ENCODE peak calls at places on chromosomes 16 and 17, in four cellular contexts. T is suprapubic skin, P is K562, S is sigmoid colon. Z is an unnamed sample.

GRCh38 chr16:51845586-51845985 is 694.5 kb upstream of the SALL1 start:
- DNase-seq in T (no peak), P (no peak), S (no peak), Z (no peak)

GRCh38 chr16:30005341-30006094 is 5.3 kb downstream of the DOC2A start:
- DNase-seq in T (no peak), P (peak), S (no peak), Z (peak)

GRCh38 chr17:19012171-19013080 is 7.9 kb upstream of the FAM83G start:
- DNase-seq in T (no peak), P (no peak), S (no peak), Z (no peak)

GRCh38 chr17:73901661-73902415 is 257.6 kb upstream of the SDK2 start:
- DNase-seq in T (no peak), P (no peak), S (no peak), Z (peak)

GRCh38 chr17:7001562-7001961 is 5.7 kb downstream of the ALOX12 start:
- DNase-seq in T (no peak), P (peak), S (peak), Z (no peak)

GRCh38 chr16:11403534-11403795 is 58.2 kb downstream of the RMI2 start:
- DNase-seq in T (no peak), P (no peak), S (no peak), Z (no peak)

GRCh38 chr16:12006637-12007036 is 30.1 kb downstream of the SNX29 start:
- DNase-seq in T (no peak), P (no peak), S (no peak), Z (no peak)

GRCh38 chr17:32111141-32111771 is 31.0 kb upstream of the RHOT1 start:
- DNase-seq in T (no peak), P (peak), S (peak), Z (peak)

GRCh38 chr17:47621293-47622178 is 28.2 kb upstream of the KPNB1 start:
- DNase-seq in T (no peak), P (no peak), S (peak), Z (no peak)

GRCh38 chr17:49764559-49765180 is 739 bp upstream of the FAM117A start:
- DNase-seq in T (no peak), P (no peak), S (no peak), Z (no peak)

GRCh38 chr16:54346046-54346445 is 59.5 kb upstream of the IRX3 start:
- DNase-seq in T (no peak), P (no peak), S (no peak), Z (no peak)

GRCh38 chr17:7893226-7893880 is 4.8 kb downstream of the CHD3 start:
- DNase-seq in T (no peak), P (no peak), S (no peak), Z (no peak)

GRCh38 chr17:48620497-48621139 is 5.5 kb upstream of the HOXB8 start:
- DNase-seq in T (no peak), P (no peak), S (no peak), Z (no peak)

GRCh38 chr17:8163978-8164814 is 1.4 kb upstream of the VAMP2 start:
- DNase-seq in T (no peak), P (peak), S (peak), Z (peak)

GRCh38 chr16:14509675-14510132 is 120.4 kb downstream of the PARN start:
- DNase-seq in T (no peak), P (no peak), S (no peak), Z (no peak)

GRCh38 chr16:89670496-89671431 is 13.1 kb downstream of the SPATA33 start:
- DNase-seq in T (no peak), P (no peak), S (no peak), Z (no peak)

GRCh38 chr17:35774499-35774898 is 13.8 kb downstream of the C17orf50 start:
- DNase-seq in T (no peak), P (no peak), S (peak), Z (peak)

GRCh38 chr17:7048968-7049367 is 5.1 kb upstream of the SLC16A11 start:
- DNase-seq in T (no peak), P (no peak), S (no peak), Z (no peak)

GRCh38 chr17:204427-205175 is 23.2 kb upstream of the DOC2B start:
- DNase-seq in T (no peak), P (no peak), S (peak), Z (no peak)

GRCh38 chr17:74737299-74738050 is 419 bp downstream of the RAB37 start:
- DNase-seq in T (no peak), P (peak), S (no peak), Z (no peak)

GRCh38 chr16:81513204-81514040 is 68.8 kb downstream of the CMIP start:
- DNase-seq in T (no peak), P (no peak), S (peak), Z (no peak)

GRCh38 chr16:86681440-86681838 is 103.1 kb downstream of the FOXL1 start:
- DNase-seq in T (no peak), P (no peak), S (peak), Z (no peak)

GRCh38 chr16:23408242-23409201 is 44.5 kb downstream of the COG7 start:
- DNase-seq in T (no peak), P (no peak), S (peak), Z (no peak)

GRCh38 chr17:32913593-32913992 is 14.4 kb upstream of the TMEM98 start:
- DNase-seq in T (no peak), P (no peak), S (no peak), Z (no peak)

GRCh38 chr16:4317471-4318170 is 1.8 kb downstream of the GLIS2 start:
- DNase-seq in T (no peak), P (no peak), S (peak), Z (no peak)

GRCh38 chr16:66376114-66376513 is 9.6 kb downstream of the CDH5 start:
- DNase-seq in T (no peak), P (no peak), S (no peak), Z (no peak)

GRCh38 chr17:66637491-66637890 is 197.4 kb upstream of the CACNG5 start:
- DNase-seq in T (no peak), P (no peak), S (no peak), Z (no peak)

GRCh38 chr17:7466644-7467341 is 12.6 kb downstream of the ZBTB4 start:
- DNase-seq in T (no peak), P (peak), S (peak), Z (peak)

GRCh38 chr17:48642059-48642842 is 16.1 kb upstream of the HOXB9 start:
- DNase-seq in T (no peak), P (no peak), S (peak), Z (no peak)

GRCh38 chr16:27458987-27459688 is 57.2 kb downstream of the IL21R start:
- DNase-seq in T (no peak), P (no peak), S (no peak), Z (no peak)

GRCh38 chr17:75846701-75847594 is 2.7 kb upstream of the UNC13D start:
- DNase-seq in T (peak), P (no peak), S (peak), Z (no peak)
- TF ChIP-seq EP300 in T (no peak), P (no peak), S (no peak), Z (no peak)

GRCh38 chr17:16975744-16976625 is 4.1 kb upstream of the TNFRSF13B start:
- DNase-seq in T (peak), P (no peak), S (no peak), Z (no peak)

GRCh38 chr17:16976686-16977550 is 5.0 kb upstream of the TNFRSF13B start:
- DNase-seq in T (peak), P (no peak), S (peak), Z (no peak)

GRCh38 chr17:16973760-16974540 is 2.0 kb upstream of the TNFRSF13B start:
- DNase-seq in T (peak), P (no peak), S (no peak), Z (no peak)

GRCh38 chr17:16974569-16975265 is 2.8 kb upstream of the TNFRSF13B start:
- DNase-seq in T (peak), P (no peak), S (peak), Z (no peak)

GRCh38 chr17:16975266-16975651 is 3.3 kb upstream of the TNFRSF13B start:
- DNase-seq in T (no peak), P (no peak), S (peak), Z (no peak)
- TF ChIP-seq EP300 in T (no peak), P (no peak), S (no peak), Z (no peak)

GRCh38 chr17:57979076-57979475 is 9.0 kb downstream of the VEZF1 start:
- DNase-seq in T (no peak), P (no peak), S (no peak), Z (no peak)

GRCh38 chr17:57972151-57972550 is 15.9 kb downstream of the VEZF1 start:
- DNase-seq in T (no peak), P (no peak), S (no peak), Z (no peak)

GRCh38 chr17:57976594-57976993 is 11.5 kb downstream of the VEZF1 start:
- DNase-seq in T (no peak), P (no peak), S (no peak), Z (no peak)

GRCh38 chr17:57971572-57971971 is 16.4 kb upstream of the CUEDC1 start:
- DNase-seq in T (no peak), P (no peak), S (no peak), Z (no peak)

GRCh38 chr17:57975044-57975443 is 13.0 kb downstream of the VEZF1 start:
- DNase-seq in T (no peak), P (no peak), S (no peak), Z (no peak)
- TF ChIP-seq EP300 in T (no peak), P (no peak), S (no peak), Z (no peak)

GRCh38 chr16:10256855-10257641 is 74.8 kb upstream of the GRIN2A start:
- DNase-seq in T (no peak), P (peak), S (no peak), Z (peak)
- TF ChIP-seq EP300 in T (no peak), P (no peak), S (no peak), Z (no peak)

GRCh38 chr16:50335198-50335958 is 33.4 kb downstream of the BRD7 start:
- DNase-seq in T (no peak), P (peak), S (no peak), Z (no peak)
- TF ChIP-seq EP300 in T (no peak), P (no peak), S (no peak), Z (no peak)

GRCh38 chr17:41505836-41506767 is 690 bp upstream of the KRT13 start:
- DNase-seq in T (no peak), P (peak), S (no peak), Z (no peak)
- TF ChIP-seq EP300 in T (no peak), P (no peak), S (no peak), Z (no peak)

Z was measured in stomach.